ENCODE peak calls at places on chromosomes 7 and 10, in six cellular contexts. R is mesenchymal stem cell, S is IMR-90, T is GM23248, P is H1, W is neural progenitor cell. N is an unnamed sample.

GRCh38 chr10:112446855-112447691 is at the start of the genes VTI1A and ZDHHC6:
- DNase-seq in R (peak; percentile 90), S (peak; percentile 84), T (peak; percentile 94), P (peak; percentile 83), W (peak; percentile 91), N (peak; percentile 95)

GRCh38 chr7:80036107-80036506 is 98.5 kb upstream of the GNAI1 start:
- DNase-seq in R (no peak), S (no peak), T (no peak), P (no peak), W (no peak), N (no peak)

GRCh38 chr10:13528875-13529713 is at the start of gene BEND7:
- DNase-seq in R (peak; percentile 21), S (peak; percentile 16), T (peak; percentile 52), P (peak; percentile 55), W (peak; percentile 73), N (peak; percentile 69)

GRCh38 chr7:7693881-7694280 is 24.5 kb downstream of the RPA3 start:
- DNase-seq in R (peak; percentile 85), S (peak; percentile 92), T (peak; percentile 75), P (no peak), W (no peak), N (peak; percentile 72)

GRCh38 chr7:41199136-41199535 is 503.8 kb downstream of the INHBA start:
- DNase-seq in R (no peak), S (no peak), T (no peak), P (no peak), W (no peak), N (no peak)

GRCh38 chr10:102775201-102775972 is 31.6 kb downstream of the WBP1L start:
- DNase-seq in R (peak; percentile 53), S (peak; percentile 15), T (no peak), P (no peak), W (no peak), N (no peak)

GRCh38 chr10:67098460-67098859 is 172.6 kb downstream of the LRRTM3 start:
- DNase-seq in R (no peak), S (no peak), T (no peak), P (no peak), W (peak; percentile 63), N (peak; percentile 31)

GRCh38 chr10:107814865-107815487 is 650.5 kb upstream of the SORCS1 start:
- DNase-seq in R (peak; percentile 58), S (peak; percentile 5), T (peak; percentile 82), P (peak; percentile 69), W (peak; percentile 82), N (peak; percentile 41)

GRCh38 chr7:69942557-69942956 is 344.3 kb downstream of the AUTS2 start:
- DNase-seq in R (no peak), S (no peak), T (no peak), P (no peak), W (no peak), N (no peak)

GRCh38 chr10:121378402-121378801 is 219.8 kb downstream of the FGFR2 start:
- DNase-seq in R (no peak), S (no peak), T (no peak), P (no peak), W (no peak), N (no peak)

GRCh38 chr10:101301111-101301731 is 52.7 kb upstream of the BTRC start:
- DNase-seq in R (peak; percentile 26), S (peak; percentile 44), T (peak; percentile 44), P (peak; percentile 70), W (peak; percentile 66), N (no peak)

GRCh38 chr7:100044719-100045118 is 4.9 kb upstream of the ZSCAN21 start:
- DNase-seq in R (no peak), S (no peak), T (no peak), P (no peak), W (no peak), N (no peak)

GRCh38 chr7:95840953-95841950 is 68.9 kb downstream of the DYNC1I1 start:
- DNase-seq in R (peak; percentile 24), S (no peak), T (peak; percentile 10), P (no peak), W (peak; percentile 31), N (no peak)

GRCh38 chr10:70771311-70772194 is 13.6 kb downstream of the TBATA start:
- DNase-seq in R (no peak), S (no peak), T (no peak), P (peak; percentile 31), W (no peak), N (no peak)

GRCh38 chr7:33982425-33982786 is 77.1 kb downstream of the BMPER start:
- DNase-seq in R (peak; percentile 67), S (peak; percentile 76), T (peak; percentile 82), P (no peak), W (peak; percentile 47), N (peak; percentile 49)

GRCh38 chr10:62217683-62218082 is 51.0 kb downstream of the RTKN2 start:
- DNase-seq in R (no peak), S (no peak), T (no peak), P (no peak), W (no peak), N (no peak)

GRCh38 chr7:130896051-130896881 is 162.3 kb upstream of the KLF14 start:
- DNase-seq in R (peak; percentile 62), S (peak; percentile 54), T (peak; percentile 75), P (no peak), W (no peak), N (peak; percentile 60)

GRCh38 chr7:130899638-130900401 is 165.8 kb upstream of the KLF14 start:
- DNase-seq in R (peak; percentile 37), S (no peak), T (peak; percentile 23), P (no peak), W (no peak), N (no peak)

GRCh38 chr7:130899071-130899451 is 165.1 kb upstream of the KLF14 start:
- DNase-seq in R (no peak), S (no peak), T (no peak), P (no peak), W (no peak), N (no peak)

GRCh38 chr7:130896898-130897514 is 163.0 kb upstream of the KLF14 start:
- DNase-seq in R (peak; percentile 89), S (peak; percentile 84), T (peak; percentile 92), P (peak; percentile 80), W (peak; percentile 85), N (peak; percentile 91)

GRCh38 chr7:130897515-130898419 is 163.8 kb upstream of the KLF14 start:
- DNase-seq in R (no peak), S (no peak), T (peak; percentile 47), P (no peak), W (no peak), N (no peak)
- H3K9ac ChIP-seq in R (peak overlapping the region; percentile 91), S (peak overlapping the region; percentile 29), T (peak overlapping the region; percentile 100), P (no peak overlapping the region), W (no peak overlapping the region), N (peak overlapping the region; percentile 72)

GRCh38 chr10:124419635-124420034 is 912 bp upstream of the OAT start:
- DNase-seq in R (no peak), S (no peak), T (no peak), P (no peak), W (no peak), N (no peak)
- H3K4me3 ChIP-seq in R (no peak overlapping the region), S (no peak overlapping the region), T (no peak overlapping the region), P (no peak overlapping the region), W (no peak overlapping the region), N (no peak overlapping the region)

GRCh38 chr10:42544945-42545344 is 93.4 kb downstream of the ZNF33B start:
- DNase-seq in R (no peak), S (no peak), T (peak; percentile 5), P (no peak), W (no peak), N (no peak)

GRCh38 chr10:42549851-42550250 is 88.5 kb downstream of the ZNF33B start:
- DNase-seq in R (no peak), S (no peak), T (no peak), P (no peak), W (no peak), N (no peak)

GRCh38 chr10:42548254-42548653 is 90.1 kb downstream of the ZNF33B start:
- DNase-seq in R (no peak), S (no peak), T (no peak), P (no peak), W (no peak), N (no peak)

DNA sequence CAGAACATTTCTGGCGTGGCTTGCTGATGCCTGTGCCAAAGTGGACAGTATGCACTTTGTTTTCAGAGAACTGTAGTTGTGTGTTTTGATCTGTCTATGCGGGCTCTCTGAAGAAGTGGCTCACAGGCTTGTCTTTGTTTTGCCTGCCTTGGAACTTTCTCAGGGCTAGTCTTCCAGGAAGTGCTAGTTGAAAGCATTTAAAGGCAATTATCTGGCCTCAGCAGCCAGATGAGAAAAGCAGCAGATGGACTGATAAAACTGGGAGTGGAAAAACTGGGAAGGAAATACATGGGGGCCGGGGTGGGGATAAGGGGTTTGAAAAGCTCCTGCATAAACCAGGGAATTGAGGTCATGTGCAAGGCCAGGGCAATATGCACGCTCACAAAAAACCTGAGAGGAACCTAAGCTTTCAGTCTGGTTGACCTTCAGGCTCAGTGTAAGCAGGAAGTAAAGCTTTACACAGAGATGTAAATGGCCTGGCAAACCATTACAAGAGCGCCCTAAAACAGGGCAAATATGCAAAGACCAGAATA is 94.5 kb downstream of the ZNF33B start:
- DNase-seq in R (no peak), S (no peak), T (no peak), P (no peak), W (no peak), N (no peak)
- H3K9me3 ChIP-seq in R (peaks cover 65% of the 10 kb centered on the region), S (peaks cover 7% of the 10 kb centered on the region), T (peaks cover 2% of the 10 kb centered on the region), P (peaks cover 33% of the 10 kb centered on the region), W (peaks cover 37% of the 10 kb centered on the region), N (peaks cover 53% of the 10 kb centered on the region)

GRCh38 chr10:119675483-119676170 is 24.4 kb downstream of the BAG3 start:
- DNase-seq in R (no peak), S (no peak), T (no peak), P (no peak), W (no peak), N (no peak)

GRCh38 chr10:119679480-119679829 is 28.3 kb downstream of the BAG3 start:
- DNase-seq in R (no peak), S (no peak), T (no peak), P (no peak), W (no peak), N (no peak)

GRCh38 chr10:119680050-119680449 is 28.9 kb downstream of the BAG3 start:
- DNase-seq in R (no peak), S (peak; percentile 82), T (peak; percentile 89), P (no peak), W (no peak), N (peak; percentile 62)

GRCh38 chr10:119677126-119677525 is 25.9 kb downstream of the BAG3 start:
- DNase-seq in R (no peak), S (no peak), T (no peak), P (no peak), W (no peak), N (no peak)

GRCh38 chr10:119677904-119678755 is 26.9 kb downstream of the BAG3 start:
- DNase-seq in R (no peak), S (no peak), T (peak; percentile 48), P (no peak), W (no peak), N (no peak)
- H3K9ac ChIP-seq in R (no peak overlapping the region), S (no peak overlapping the region), T (peak overlapping the region; percentile 56), P (no peak overlapping the region), W (no peak overlapping the region), N (no peak overlapping the region)

GRCh38 chr7:142796001-142796500 is 25.3 kb downstream of the PRSS2 start:
- DNase-seq in R (no peak), S (no peak), T (no peak), P (no peak), W (peak; percentile 20), N (no peak)
- H3K4me3 ChIP-seq in R (no peak overlapping the region), S (no peak overlapping the region), T (no peak overlapping the region), P (peak overlapping the region; percentile 51), W (peak overlapping the region; percentile 57), N (no peak overlapping the region)